ENCODE peak calls at places on chromosomes 5 and 9, in four cellular contexts. K is aorta, H is mesendoderm, B is right atrium auricular region. Z is an unnamed sample.

GRCh38 chr5:151591144-151591819 is at the start of gene FAT2:
- DNase-seq in K (no peak), H (peak; percentile 53), B (no peak), Z (no peak)

GRCh38 chr5:95162231-95162992 is 122.5 kb downstream of the MCTP1 start:
- DNase-seq in K (no peak), H (no peak), B (no peak), Z (no peak)

GRCh38 chr5:58786035-58786434 is 203.2 kb downstream of the RAB3C start:
- DNase-seq in K (no peak), H (no peak), B (no peak), Z (no peak)

GRCh38 chr5:176632777-176633176 is 2.3 kb downstream of the EIF4E1B start:
- DNase-seq in K (no peak), H (no peak), B (no peak), Z (no peak)

GRCh38 chr9:72396247-72397091 is 31.5 kb upstream of the ZFAND5 start:
- DNase-seq in K (no peak), H (no peak), B (no peak), Z (no peak)

GRCh38 chr9:130616451-130616850 is 37.1 kb downstream of the FUBP3 start:
- DNase-seq in K (no peak), H (no peak), B (no peak), Z (no peak)

GRCh38 chr5:56175465-56175864 is 57.7 kb downstream of the ANKRD55 start:
- DNase-seq in K (no peak), H (peak; percentile 95), B (peak; percentile 73), Z (no peak)

GRCh38 chr9:109536859-109537258 is 38.8 kb upstream of the PTPN3 start:
- DNase-seq in K (no peak), H (no peak), B (no peak), Z (no peak)

GRCh38 chr9:19085295-19085694 is 17.4 kb downstream of the HAUS6 start:
- DNase-seq in K (no peak), H (peak; percentile 59), B (no peak), Z (no peak)

GRCh38 chr5:33235304-33235703 is 205.5 kb upstream of the TARS1 start:
- DNase-seq in K (no peak), H (no peak), B (no peak), Z (no peak)

GRCh38 chr5:150129454-150129812 is 26.2 kb downstream of the PDGFRB start:
- DNase-seq in K (no peak), H (no peak), B (no peak), Z (no peak)

GRCh38 chr9:77839459-77840140 is 191.5 kb upstream of the GNA14 start:
- DNase-seq in K (no peak), H (no peak), B (no peak), Z (no peak)

GRCh38 chr5:154236459-154237375 is 46.2 kb downstream of the GALNT10 start:
- DNase-seq in K (no peak), H (no peak), B (no peak), Z (no peak)

GRCh38 chr5:179840766-179841165 is 17.9 kb downstream of the MRNIP start:
- DNase-seq in K (no peak), H (no peak), B (no peak), Z (no peak)

GRCh38 chr9:114718801-114719221 is 36.8 kb upstream of the TEX48 start:
- DNase-seq in K (no peak), H (no peak), B (no peak), Z (no peak)

GRCh38 chr9:98775831-98776441 is 20.4 kb downstream of the ANKS6 start:
- DNase-seq in K (no peak), H (peak; percentile 89), B (peak; percentile 56), Z (no peak)

GRCh38 chr5:99138911-99139310 is 210.1 kb upstream of the CHD1 start:
- DNase-seq in K (no peak), H (no peak), B (no peak), Z (no peak)

GRCh38 chr9:100427366-100428263 is 672 bp downstream of the MSANTD3 start:
- DNase-seq in K (peak; percentile 79), H (peak; percentile 85), B (peak; percentile 79), Z (peak; percentile 73)

GRCh38 chr5:111782171-111782570 is 25.2 kb upstream of the NREP start:
- DNase-seq in K (no peak), H (no peak), B (no peak), Z (no peak)

GRCh38 chr9:89635816-89636215 is 31.0 kb downstream of the GADD45G start:
- DNase-seq in K (no peak), H (no peak), B (no peak), Z (no peak)

GRCh38 chr5:29077451-29077850 is 2039.1 kb upstream of the CDH9 start:
- DNase-seq in K (no peak), H (peak; percentile 12), B (no peak), Z (no peak)

GRCh38 chr5:129410488-129410887 is 49.6 kb upstream of the ADAMTS19 start:
- DNase-seq in K (no peak), H (peak; percentile 95), B (no peak), Z (no peak)

GRCh38 chr5:53059281-53059680 is 50.3 kb downstream of the MOCS2 start:
- DNase-seq in K (no peak), H (no peak), B (no peak), Z (no peak)

GRCh38 chr9:96232539-96233241 is 69.3 kb downstream of the HSD17B3 start:
- DNase-seq in K (no peak), H (peak; percentile 74), B (peak; percentile 83), Z (no peak)

GRCh38 chr5:116492776-116493175 is 81.8 kb downstream of the SEMA6A start:
- DNase-seq in K (no peak), H (peak; percentile 56), B (no peak), Z (no peak)

GRCh38 chr5:93532370-93532769 is 48.6 kb downstream of the NR2F1-AS1 start:
- DNase-seq in K (peak; percentile 31), H (no peak), B (peak; percentile 80), Z (no peak)
- H3K27ac ChIP-seq in K (no peak overlapping the region), H (no peak overlapping the region), B (peak overlapping the region; percentile 68), Z (no peak overlapping the region)

DNA sequence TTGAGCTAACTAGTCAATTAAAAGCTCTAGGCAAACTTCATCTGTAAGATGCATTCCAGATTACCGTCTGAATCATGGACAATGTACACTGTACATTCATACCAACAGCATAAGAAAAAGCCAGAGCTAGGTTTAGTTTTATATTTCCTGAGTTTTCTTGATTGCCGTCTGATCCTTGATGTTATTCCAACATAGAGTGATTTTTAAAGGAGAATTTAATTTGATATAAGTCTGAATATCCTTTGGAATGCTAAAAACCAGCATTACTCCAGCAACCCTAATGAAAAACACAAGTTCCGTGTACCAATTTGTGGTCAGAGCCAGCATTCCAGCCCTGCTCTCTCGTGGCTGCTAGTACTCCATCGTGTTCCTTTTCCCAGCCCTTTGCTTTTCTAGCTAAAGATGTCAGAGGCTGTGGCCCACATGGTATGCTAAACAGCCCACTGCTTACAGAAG is 246.6 kb upstream of the GAS1 start:
- DNase-seq in K (no peak), H (no peak), B (no peak), Z (no peak)
- H3K27ac ChIP-seq in K (no peak overlapping the region), H (no peak overlapping the region), B (no peak overlapping the region), Z (no peak overlapping the region)

GRCh38 chr9:8632493-8632892 is 832.9 kb upstream of the DMAC1 start:
- DNase-seq in K (no peak), H (no peak), B (no peak), Z (no peak)

GRCh38 chr9:8627944-8628679 is 828.5 kb upstream of the DMAC1 start:
- DNase-seq in K (no peak), H (no peak), B (no peak), Z (no peak)

GRCh38 chr9:8622871-8623270 is 823.3 kb upstream of the DMAC1 start:
- DNase-seq in K (no peak), H (peak; percentile 35), B (no peak), Z (no peak)

GRCh38 chr9:8628771-8629170 is 829.2 kb upstream of the DMAC1 start:
- DNase-seq in K (no peak), H (no peak), B (no peak), Z (no peak)
- H3K27ac ChIP-seq in K (no peak overlapping the region), H (no peak overlapping the region), B (no peak overlapping the region), Z (no peak overlapping the region)

GRCh38 chr5:72129730-72130129 is 22.5 kb downstream of the MAP1B start:
- DNase-seq in K (no peak), H (no peak), B (no peak), Z (no peak)

GRCh38 chr5:72137826-72138409 is 30.6 kb downstream of the MAP1B start:
- DNase-seq in K (no peak), H (no peak), B (no peak), Z (no peak)

GRCh38 chr5:72130342-72130741 is 23.1 kb downstream of the MAP1B start:
- DNase-seq in K (no peak), H (no peak), B (no peak), Z (no peak)

GRCh38 chr5:72134226-72134625 is 27.0 kb downstream of the MAP1B start:
- DNase-seq in K (no peak), H (peak; percentile 80), B (no peak), Z (no peak)

GRCh38 chr5:72133212-72133990 is 26.1 kb downstream of the MAP1B start:
- DNase-seq in K (no peak), H (no peak), B (no peak), Z (no peak)
- H3K27ac ChIP-seq in K (peak overlapping the region; percentile 11), H (no peak overlapping the region), B (no peak overlapping the region), Z (no peak overlapping the region)

DNA sequence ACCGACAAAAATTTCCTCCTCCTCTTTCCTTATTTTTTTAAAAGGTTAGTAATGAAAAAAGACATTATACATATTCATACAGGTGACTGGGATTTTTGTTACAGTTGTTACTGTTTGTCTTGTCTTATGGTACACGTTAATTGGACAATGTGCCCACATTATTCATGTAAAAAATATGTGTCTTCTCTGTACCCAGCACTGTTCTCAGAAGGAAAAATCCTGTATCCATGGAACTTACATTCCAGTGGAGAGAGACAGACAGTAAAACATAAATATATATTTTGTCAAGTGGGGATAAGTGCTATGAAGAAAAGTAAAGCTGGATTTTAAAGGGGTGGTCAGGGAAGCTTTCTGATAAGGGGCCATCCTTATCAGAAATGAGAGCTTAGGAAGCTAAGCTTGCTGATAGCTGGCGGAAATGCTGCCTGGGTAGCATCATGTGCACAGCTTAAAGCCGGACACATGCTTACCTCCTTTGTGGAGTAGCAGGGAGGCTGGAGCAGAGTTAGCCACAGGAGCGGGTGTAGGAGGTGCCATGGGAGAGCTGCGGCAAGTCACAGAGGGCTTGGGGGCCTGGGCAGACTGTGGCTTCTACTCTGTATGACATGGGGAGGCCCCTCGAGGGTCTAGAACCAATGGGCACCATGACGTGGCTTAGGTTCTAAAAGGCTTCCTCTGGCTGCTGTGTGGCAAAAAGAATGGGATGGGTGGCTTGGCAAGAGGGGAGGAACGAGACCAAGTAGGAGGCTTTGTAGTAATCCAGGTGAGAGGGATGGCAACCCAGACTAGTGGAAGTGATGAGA is 141.7 kb downstream of the FGF1 start:
- DNase-seq in K (no peak), H (peak; percentile 38), B (no peak), Z (no peak)
- H3K27ac ChIP-seq in K (peak overlapping the region; percentile 52), H (no peak overlapping the region), B (no peak overlapping the region), Z (no peak overlapping the region)

GRCh38 chr9:126338945-126339344 is 12.3 kb downstream of the MVB12B start:
- DNase-seq in K (no peak), H (no peak), B (no peak), Z (no peak)
- H3K27ac ChIP-seq in K (no peak overlapping the region), H (no peak overlapping the region), B (no peak overlapping the region), Z (no peak overlapping the region)

GRCh38 chr9:36142510-36143161 is 6.1 kb downstream of the GLIPR2 start:
- DNase-seq in K (no peak), H (no peak), B (no peak), Z (no peak)
- H3K27ac ChIP-seq in K (peak overlapping the region; percentile 81), H (no peak overlapping the region), B (peak overlapping the region; percentile 67), Z (peak overlapping the region; percentile 80)

GRCh38 chr9:69168709-69169217 is 5.3 kb upstream of the TJP2 start:
- DNase-seq in K (no peak), H (peak; percentile 79), B (no peak), Z (no peak)
- H3K27ac ChIP-seq in K (no peak overlapping the region), H (no peak overlapping the region), B (no peak overlapping the region), Z (no peak overlapping the region)

Z was measured in upper lobe of right lung.